ENCODE peak calls at places on chromosomes 6 and 20, in eight cellular contexts. L is AG08396; X is stimulated activated CD8-positive, alpha-beta memory T cell treated with anti-CD3 and anti-CD28 coated beads, Interleukin-15, amount 100 ng/mL, for 1 hour; O is GDM1; R is heart left ventricle; P is activated T-cell treated with anti-CD3 and anti-CD28 coated beads for 1 hour; V is RPMI7951; B is prostate gland. Q is an unnamed sample.

GRCh38 chr6:132084811-132085509 is 133.8 kb upstream of the CCN2 start:
- DNase-seq in P (no peak), O (no peak), B (no peak), V (peak), L (peak), X (no peak), R (no peak), Q (peak)

GRCh38 chr6:104606361-104606760 is 253.4 kb downstream of the HACE1 start:
- DNase-seq in R (no peak), L (no peak), B (no peak), V (no peak), P (no peak), X (no peak), O (no peak), Q (no peak)

GRCh38 chr6:108492131-108492766 is 68.5 kb upstream of the FOXO3 start:
- DNase-seq in V (peak), P (no peak), R (no peak), O (peak), B (peak), X (no peak), L (peak), Q (peak)

GRCh38 chr6:11410539-11411307 is 126.8 kb upstream of the TMEM170B start:
- DNase-seq in B (no peak), L (no peak), O (no peak), X (no peak), P (no peak), R (no peak), V (no peak), Q (no peak)

GRCh38 chr6:35731736-35732532 is 4.9 kb upstream of the ARMC12 start:
- DNase-seq in X (peak), R (peak), V (peak), L (peak), B (peak), O (peak), P (peak), Q (peak)

GRCh38 chr6:136503303-136503702 is 46.9 kb downstream of the MAP7 start:
- DNase-seq in O (peak), L (no peak), V (no peak), P (no peak), X (no peak), B (no peak), R (no peak), Q (no peak)

GRCh38 chr6:156313037-156313436 is 464.1 kb upstream of the ARID1B start:
- DNase-seq in B (no peak), L (no peak), P (no peak), V (no peak), X (no peak), R (no peak), O (no peak), Q (no peak)

GRCh38 chr20:14792915-14793314 is 455.5 kb upstream of the FLRT3 start:
- DNase-seq in P (no peak), R (no peak), V (no peak), O (no peak), L (no peak), B (no peak), X (no peak), Q (no peak)

GRCh38 chr20:46308258-46309157 is at the start of gene CDH22:
- DNase-seq in B (peak), O (no peak), X (no peak), L (peak), V (peak), R (peak), P (no peak), Q (peak)

GRCh38 chr6:32658268-32658897 is 8.1 kb downstream of the HLA-DQB1 start:
- DNase-seq in R (no peak), B (no peak), V (no peak), O (no peak), P (no peak), X (no peak), L (no peak), Q (no peak)

GRCh38 chr6:43053545-43054205 is at the start of gene CUL7:
- DNase-seq in R (peak), V (peak), O (peak), L (peak), X (peak), B (peak), P (peak), Q (peak)

GRCh38 chr20:36541227-36542018 is at the start of gene MYL9:
- DNase-seq in R (peak), O (no peak), B (peak), V (peak), L (peak), X (no peak), P (no peak), Q (peak)

GRCh38 chr6:48747040-48747439 is 636.0 kb upstream of the PTCHD4 start:
- DNase-seq in V (no peak), B (no peak), P (no peak), L (no peak), R (no peak), X (no peak), O (no peak), Q (no peak)

GRCh38 chr6:126764104-126764503 is 354.4 kb upstream of the RSPO3 start:
- DNase-seq in O (no peak), X (no peak), R (no peak), V (no peak), P (no peak), B (no peak), L (no peak), Q (no peak)

GRCh38 chr6:131916847-131917246 is 34.3 kb downstream of the CCN2 start:
- DNase-seq in R (no peak), X (no peak), L (no peak), V (peak), O (no peak), P (no peak), B (no peak), Q (no peak)

GRCh38 chr6:127515234-127515793 is 3.8 kb downstream of the MTCL3 start:
- DNase-seq in V (no peak), O (no peak), R (no peak), L (peak), B (no peak), P (no peak), X (no peak), Q (no peak)

GRCh38 chr20:56872620-56873458 is 243.7 kb downstream of the TFAP2C start:
- DNase-seq in R (no peak), O (no peak), B (no peak), X (no peak), P (no peak), V (peak), L (no peak), Q (no peak)

GRCh38 chr6:157823001-157823522 is at the start of gene SNX9:
- DNase-seq in R (peak), P (peak), O (no peak), V (peak), L (peak), X (no peak), B (peak), Q (peak)